ENCODE peak calls at places on chromosomes 1 and 21, in seven cellular contexts. One of them, this sample, is unnamed.

GRCh38 chr1:160007577-160008200 is 24.1 kb downstream of the PIGM start:
- DNase-seq in cardiac fibroblast: peak; percentile 55
- DNase-seq in GM12865: peak; percentile 35
- DNase-seq in cardiac muscle cell: peak; percentile 62
- DNase-seq in HL-60: no peak
- DNase-seq in fibroblast of pulmonary artery: peak; percentile 53
- DNase-seq in uterus: no peak
- DNase-seq in this sample: no peak

GRCh38 chr1:243499248-243499647 is 243.4 kb downstream of the SDCCAG8 start:
- DNase-seq in cardiac fibroblast: no peak
- DNase-seq in GM12865: no peak
- DNase-seq in cardiac muscle cell: no peak
- DNase-seq in HL-60: no peak
- DNase-seq in fibroblast of pulmonary artery: no peak
- DNase-seq in uterus: no peak
- DNase-seq in this sample: no peak

GRCh38 chr1:23090056-23090455 is 70.8 kb downstream of the KDM1A start:
- DNase-seq in cardiac fibroblast: no peak
- DNase-seq in GM12865: no peak
- DNase-seq in cardiac muscle cell: no peak
- DNase-seq in HL-60: no peak
- DNase-seq in fibroblast of pulmonary artery: no peak
- DNase-seq in uterus: no peak
- DNase-seq in this sample: no peak

GRCh38 chr1:9009438-9010366 is 16.5 kb downstream of the SLC2A7 start:
- DNase-seq in cardiac fibroblast: peak; percentile 52
- DNase-seq in GM12865: peak; percentile 72
- DNase-seq in cardiac muscle cell: peak; percentile 55
- DNase-seq in HL-60: peak; percentile 43
- DNase-seq in fibroblast of pulmonary artery: peak; percentile 43
- DNase-seq in uterus: no peak
- DNase-seq in this sample: no peak

GRCh38 chr1:7975212-7975865 is 13.8 kb downstream of the PARK7 start:
- DNase-seq in cardiac fibroblast: peak; percentile 84
- DNase-seq in GM12865: peak; percentile 63
- DNase-seq in cardiac muscle cell: peak; percentile 83
- DNase-seq in HL-60: peak; percentile 50
- DNase-seq in fibroblast of pulmonary artery: peak; percentile 85
- DNase-seq in uterus: peak; percentile 79
- DNase-seq in this sample: no peak

GRCh38 chr1:221611930-221612777 is 129.7 kb downstream of the DUSP10 start:
- DNase-seq in cardiac fibroblast: peak; percentile 80
- DNase-seq in GM12865: no peak
- DNase-seq in cardiac muscle cell: no peak
- DNase-seq in HL-60: no peak
- DNase-seq in fibroblast of pulmonary artery: peak; percentile 91
- DNase-seq in uterus: peak; percentile 83
- DNase-seq in this sample: no peak

GRCh38 chr21:26686278-26686677 is 113.2 kb upstream of the CYYR1 start:
- DNase-seq in cardiac fibroblast: peak; percentile 37
- DNase-seq in GM12865: peak; percentile 48
- DNase-seq in cardiac muscle cell: no peak
- DNase-seq in HL-60: peak; percentile 52
- DNase-seq in fibroblast of pulmonary artery: peak; percentile 21
- DNase-seq in uterus: no peak
- DNase-seq in this sample: no peak

GRCh38 chr1:182662121-182662890 is 22.1 kb downstream of the RGS8 start:
- DNase-seq in cardiac fibroblast: no peak
- DNase-seq in GM12865: no peak
- DNase-seq in cardiac muscle cell: no peak
- DNase-seq in HL-60: no peak
- DNase-seq in fibroblast of pulmonary artery: no peak
- DNase-seq in uterus: no peak
- DNase-seq in this sample: no peak

GRCh38 chr1:162550925-162551324 is 10.6 kb upstream of the UAP1 start:
- DNase-seq in cardiac fibroblast: no peak
- DNase-seq in GM12865: no peak
- DNase-seq in cardiac muscle cell: no peak
- DNase-seq in HL-60: no peak
- DNase-seq in fibroblast of pulmonary artery: no peak
- DNase-seq in uterus: no peak
- DNase-seq in this sample: no peak

GRCh38 chr21:30232011-30232410 is 16.1 kb upstream of the CLDN8 start:
- DNase-seq in cardiac fibroblast: peak; percentile 68
- DNase-seq in GM12865: no peak
- DNase-seq in cardiac muscle cell: no peak
- DNase-seq in HL-60: no peak
- DNase-seq in fibroblast of pulmonary artery: peak; percentile 37
- DNase-seq in uterus: no peak
- DNase-seq in this sample: no peak

GRCh38 chr1:21337931-21338567 is 47.8 kb upstream of the ECE1 start:
- DNase-seq in cardiac fibroblast: peak; percentile 83
- DNase-seq in GM12865: no peak
- DNase-seq in cardiac muscle cell: no peak
- DNase-seq in HL-60: peak; percentile 52
- DNase-seq in fibroblast of pulmonary artery: peak; percentile 84
- DNase-seq in uterus: peak; percentile 91
- DNase-seq in this sample: no peak

GRCh38 chr1:77975907-77976306 is 3.0 kb downstream of the FUBP1 start:
- DNase-seq in cardiac fibroblast: peak; percentile 10
- DNase-seq in GM12865: no peak
- DNase-seq in cardiac muscle cell: no peak
- DNase-seq in HL-60: no peak
- DNase-seq in fibroblast of pulmonary artery: no peak
- DNase-seq in uterus: no peak
- DNase-seq in this sample: no peak

GRCh38 chr1:82695443-82695842 is 894.7 kb downstream of the ADGRL2 start:
- DNase-seq in cardiac fibroblast: peak; percentile 57
- DNase-seq in GM12865: no peak
- DNase-seq in cardiac muscle cell: no peak
- DNase-seq in HL-60: no peak
- DNase-seq in fibroblast of pulmonary artery: peak; percentile 58
- DNase-seq in uterus: no peak
- DNase-seq in this sample: no peak

GRCh38 chr1:76919123-76919522 is 51.8 kb downstream of the ST6GALNAC5 start:
- DNase-seq in cardiac fibroblast: no peak
- DNase-seq in GM12865: no peak
- DNase-seq in cardiac muscle cell: no peak
- DNase-seq in HL-60: no peak
- DNase-seq in fibroblast of pulmonary artery: no peak
- DNase-seq in uterus: no peak
- DNase-seq in this sample: no peak

GRCh38 chr1:39776400-39776713 is 5.2 kb upstream of the OXCT2 start:
- DNase-seq in cardiac fibroblast: no peak
- DNase-seq in GM12865: peak; percentile 86
- DNase-seq in cardiac muscle cell: no peak
- DNase-seq in HL-60: no peak
- DNase-seq in fibroblast of pulmonary artery: no peak
- DNase-seq in uterus: no peak
- DNase-seq in this sample: no peak

GRCh38 chr1:183483224-183483623 is 10.9 kb downstream of the SMG7 start:
- DNase-seq in cardiac fibroblast: no peak
- DNase-seq in GM12865: no peak
- DNase-seq in cardiac muscle cell: no peak
- DNase-seq in HL-60: no peak
- DNase-seq in fibroblast of pulmonary artery: no peak
- DNase-seq in uterus: no peak
- DNase-seq in this sample: no peak

GRCh38 chr1:208929575-208929974 is 653.9 kb upstream of the CAMK1G start:
- DNase-seq in cardiac fibroblast: peak; percentile 13
- DNase-seq in GM12865: no peak
- DNase-seq in cardiac muscle cell: no peak
- DNase-seq in HL-60: no peak
- DNase-seq in fibroblast of pulmonary artery: peak; percentile 32
- DNase-seq in uterus: no peak
- DNase-seq in this sample: no peak

GRCh38 chr21:43815107-43815742 is 25.8 kb downstream of the RRP1 start:
- DNase-seq in cardiac fibroblast: no peak
- DNase-seq in GM12865: no peak
- DNase-seq in cardiac muscle cell: no peak
- DNase-seq in HL-60: no peak
- DNase-seq in fibroblast of pulmonary artery: no peak
- DNase-seq in uterus: no peak
- DNase-seq in this sample: no peak

GRCh38 chr1:117209094-117209493 is 1.6 kb downstream of the VTCN1 start:
- DNase-seq in cardiac fibroblast: no peak
- DNase-seq in GM12865: no peak
- DNase-seq in cardiac muscle cell: no peak
- DNase-seq in HL-60: no peak
- DNase-seq in fibroblast of pulmonary artery: no peak
- DNase-seq in uterus: no peak
- DNase-seq in this sample: no peak

GRCh38 chr1:39925727-39926342 is 24.1 kb upstream of the MYCL start:
- DNase-seq in cardiac fibroblast: peak; percentile 77
- DNase-seq in GM12865: no peak
- DNase-seq in cardiac muscle cell: no peak
- DNase-seq in HL-60: peak; percentile 58
- DNase-seq in fibroblast of pulmonary artery: peak; percentile 35
- DNase-seq in uterus: no peak
- DNase-seq in this sample: no peak

GRCh38 chr1:9600861-9601834 is 12.4 kb downstream of the TMEM201 start:
- DNase-seq in cardiac fibroblast: no peak
- DNase-seq in GM12865: no peak
- DNase-seq in cardiac muscle cell: no peak
- DNase-seq in HL-60: no peak
- DNase-seq in fibroblast of pulmonary artery: no peak
- DNase-seq in uterus: no peak
- DNase-seq in this sample: no peak

GRCh38 chr1:119713538-119714456 is 2.1 kb downstream of the PHGDH start:
- DNase-seq in cardiac fibroblast: peak; percentile 8
- DNase-seq in GM12865: no peak
- DNase-seq in cardiac muscle cell: peak; percentile 51
- DNase-seq in HL-60: peak; percentile 9
- DNase-seq in fibroblast of pulmonary artery: peak; percentile 40
- DNase-seq in uterus: no peak
- DNase-seq in this sample: no peak

GRCh38 chr1:110524311-110525249 is 5.6 kb upstream of the KCNA10 start:
- DNase-seq in cardiac fibroblast: peak; percentile 38
- DNase-seq in GM12865: peak; percentile 67
- DNase-seq in cardiac muscle cell: peak; percentile 72
- DNase-seq in HL-60: peak; percentile 41
- DNase-seq in fibroblast of pulmonary artery: peak; percentile 59
- DNase-seq in uterus: no peak
- DNase-seq in this sample: no peak

GRCh38 chr1:156379420-156380165 is 10.6 kb downstream of the RHBG start:
- DNase-seq in cardiac fibroblast: no peak
- DNase-seq in GM12865: no peak
- DNase-seq in cardiac muscle cell: no peak
- DNase-seq in HL-60: no peak
- DNase-seq in fibroblast of pulmonary artery: peak; percentile 21
- DNase-seq in uterus: no peak
- DNase-seq in this sample: no peak

GRCh38 chr1:84774674-84775548 is 84.7 kb upstream of the SSX2IP start:
- DNase-seq in cardiac fibroblast: no peak
- DNase-seq in GM12865: no peak
- DNase-seq in cardiac muscle cell: no peak
- DNase-seq in HL-60: no peak
- DNase-seq in fibroblast of pulmonary artery: no peak
- DNase-seq in uterus: no peak
- DNase-seq in this sample: no peak

GRCh38 chr1:185318431-185319151 is 1.5 kb upstream of the IVNS1ABP start:
- DNase-seq in cardiac fibroblast: no peak
- DNase-seq in GM12865: no peak
- DNase-seq in cardiac muscle cell: no peak
- DNase-seq in HL-60: no peak
- DNase-seq in fibroblast of pulmonary artery: no peak
- DNase-seq in uterus: no peak
- DNase-seq in this sample: no peak

GRCh38 chr1:185316163-185317033 is 645 bp downstream of the IVNS1ABP start:
- DNase-seq in cardiac fibroblast: peak; percentile 92
- DNase-seq in GM12865: peak; percentile 95
- DNase-seq in cardiac muscle cell: peak; percentile 91
- DNase-seq in HL-60: peak; percentile 91
- DNase-seq in fibroblast of pulmonary artery: peak; percentile 90
- DNase-seq in uterus: peak; percentile 93
- DNase-seq in this sample: peak; percentile 83

GRCh38 chr1:185317034-185317885 is at the start of gene IVNS1ABP:
- DNase-seq in cardiac fibroblast: peak; percentile 93
- DNase-seq in GM12865: peak; percentile 98
- DNase-seq in cardiac muscle cell: peak; percentile 89
- DNase-seq in HL-60: peak; percentile 95
- DNase-seq in fibroblast of pulmonary artery: peak; percentile 91
- DNase-seq in uterus: peak; percentile 93
- DNase-seq in this sample: peak; percentile 90

GRCh38 chr1:185319152-185319501 is 2.1 kb upstream of the IVNS1ABP start:
- DNase-seq in cardiac fibroblast: no peak
- DNase-seq in GM12865: no peak
- DNase-seq in cardiac muscle cell: no peak
- DNase-seq in HL-60: no peak
- DNase-seq in fibroblast of pulmonary artery: no peak
- DNase-seq in uterus: no peak
- DNase-seq in this sample: no peak

GRCh38 chr1:185317886-185318310 is 855 bp upstream of the IVNS1ABP start:
- DNase-seq in cardiac fibroblast: peak; percentile 29
- DNase-seq in GM12865: peak; percentile 89
- DNase-seq in cardiac muscle cell: peak; percentile 4
- DNase-seq in HL-60: peak; percentile 79
- DNase-seq in fibroblast of pulmonary artery: no peak
- DNase-seq in uterus: peak; percentile 20
- DNase-seq in this sample: no peak
- TF ChIP-seq CTCF in cardiac fibroblast: no peak
- TF ChIP-seq CTCF in GM12865: no peak
- TF ChIP-seq CTCF in cardiac muscle cell: no peak
- TF ChIP-seq CTCF in HL-60: no peak
- TF ChIP-seq CTCF in fibroblast of pulmonary artery: no peak
- TF ChIP-seq CTCF in uterus: no peak
- TF ChIP-seq CTCF in this sample: no peak

GRCh38 chr21:25507522-25507921 is 99.8 kb downstream of the MRPL39 start:
- DNase-seq in cardiac fibroblast: peak; percentile 28
- DNase-seq in GM12865: peak; percentile 74
- DNase-seq in cardiac muscle cell: no peak
- DNase-seq in HL-60: no peak
- DNase-seq in fibroblast of pulmonary artery: no peak
- DNase-seq in uterus: no peak
- DNase-seq in this sample: no peak
- TF ChIP-seq CTCF in cardiac fibroblast: peak; percentile 17
- TF ChIP-seq CTCF in GM12865: peak; percentile 52
- TF ChIP-seq CTCF in cardiac muscle cell: no peak
- TF ChIP-seq CTCF in HL-60: no peak
- TF ChIP-seq CTCF in fibroblast of pulmonary artery: no peak
- TF ChIP-seq CTCF in uterus: no peak
- TF ChIP-seq CTCF in this sample: no peak

DNA sequence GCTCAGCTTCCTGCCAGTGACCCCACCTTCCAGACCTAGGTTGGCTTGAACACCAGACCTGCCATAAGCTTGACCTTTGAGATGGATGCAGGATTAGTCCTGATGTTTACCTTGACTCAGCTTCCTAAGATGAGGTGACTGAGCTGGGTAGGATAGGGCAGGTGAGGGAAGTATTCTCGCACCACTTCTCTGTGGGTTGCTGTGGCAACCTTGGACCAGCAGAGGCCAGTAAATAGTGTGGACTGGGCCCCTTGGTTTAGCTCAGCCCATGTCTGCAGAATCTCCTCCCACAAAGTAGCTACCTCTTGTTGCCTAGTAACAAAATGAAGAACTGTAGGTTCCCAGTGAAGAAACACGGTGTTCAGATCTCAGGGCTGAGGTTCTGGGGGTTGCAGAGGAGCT is 8.4 kb downstream of the RPS6KA1 start:
- DNase-seq in cardiac fibroblast: peak; percentile 50
- DNase-seq in GM12865: peak; percentile 63
- DNase-seq in cardiac muscle cell: no peak
- DNase-seq in HL-60: peak; percentile 91
- DNase-seq in fibroblast of pulmonary artery: peak; percentile 60
- DNase-seq in uterus: no peak
- DNase-seq in this sample: no peak
- TF ChIP-seq CTCF in cardiac fibroblast: peak; percentile 11
- TF ChIP-seq CTCF in GM12865: peak; percentile 19
- TF ChIP-seq CTCF in cardiac muscle cell: peak; percentile 54
- TF ChIP-seq CTCF in HL-60: peak; percentile 85
- TF ChIP-seq CTCF in fibroblast of pulmonary artery: peak; percentile 38
- TF ChIP-seq CTCF in uterus: no peak
- TF ChIP-seq CTCF in this sample: no peak

GRCh38 chr1:164619006-164619784 is 60.2 kb downstream of the PBX1 start:
- DNase-seq in cardiac fibroblast: no peak
- DNase-seq in GM12865: no peak
- DNase-seq in cardiac muscle cell: no peak
- DNase-seq in HL-60: no peak
- DNase-seq in fibroblast of pulmonary artery: no peak
- DNase-seq in uterus: no peak
- DNase-seq in this sample: no peak
- TF ChIP-seq CTCF in cardiac fibroblast: no peak
- TF ChIP-seq CTCF in GM12865: no peak
- TF ChIP-seq CTCF in cardiac muscle cell: no peak
- TF ChIP-seq CTCF in HL-60: no peak
- TF ChIP-seq CTCF in fibroblast of pulmonary artery: no peak
- TF ChIP-seq CTCF in uterus: no peak
- TF ChIP-seq CTCF in this sample: no peak

This sample was measured in activated B cell treated with CpG ODN at 0.5 μM for 24 hours.